ENCODE peak calls at places on chromosome 18, in six cellular contexts. V is AG09309, N is left lung, C is adrenal gland, P is D721Med, U is esophagus squamous epithelium. S is an unnamed sample.

GRCh38 chr18:7946724-7947377 is 379.7 kb downstream of the PTPRM start:
- DNase-seq in V (peak), N (no peak), C (peak), P (no peak), U (no peak), S (no peak)

GRCh38 chr18:24064701-24065100 is 50.1 kb downstream of the TTC39C start:
- DNase-seq in V (no peak), N (no peak), C (no peak), P (no peak), U (no peak), S (no peak)

GRCh38 chr18:10798727-10799435 is 273.1 kb downstream of the NAPG start:
- DNase-seq in V (no peak), N (no peak), C (no peak), P (no peak), U (no peak), S (no peak)

GRCh38 chr18:6610436-6610835 is 119.1 kb upstream of the ARHGAP28 start:
- DNase-seq in V (no peak), N (no peak), C (no peak), P (no peak), U (no peak), S (no peak)

GRCh38 chr18:62838475-62839098 is 123.2 kb downstream of the PHLPP1 start:
- DNase-seq in V (no peak), N (no peak), C (no peak), P (no peak), U (no peak), S (no peak)

GRCh38 chr18:70194227-70194890 is 11.1 kb downstream of the RTTN start:
- DNase-seq in V (no peak), N (no peak), C (no peak), P (no peak), U (no peak), S (no peak)

GRCh38 chr18:74902170-74902465 is 304.4 kb downstream of the ZNF407 start:
- DNase-seq in V (no peak), N (no peak), C (no peak), P (no peak), U (no peak), S (no peak)

GRCh38 chr18:24322594-24323136 is 75.0 kb downstream of the OSBPL1A start:
- DNase-seq in V (peak), N (no peak), C (no peak), P (no peak), U (no peak), S (no peak)

GRCh38 chr18:51569153-51569552 is 371.7 kb upstream of the MEX3C start:
- DNase-seq in V (no peak), N (no peak), C (no peak), P (no peak), U (no peak), S (no peak)

GRCh38 chr18:51123046-51123395 is 74.5 kb downstream of the MEX3C start:
- DNase-seq in V (no peak), N (no peak), C (no peak), P (no peak), U (no peak), S (no peak)

GRCh38 chr18:42330296-42330695 is 375.3 kb downstream of the PIK3C3 start:
- DNase-seq in V (no peak), N (no peak), C (no peak), P (no peak), U (no peak), S (no peak)

GRCh38 chr18:58572181-58572580 is 56.7 kb downstream of the ALPK2 start:
- DNase-seq in V (peak), N (no peak), C (no peak), P (no peak), U (no peak), S (no peak)

GRCh38 chr18:79405019-79405780 is 9.5 kb downstream of the NFATC1 start:
- DNase-seq in V (no peak), N (no peak), C (no peak), P (no peak), U (no peak), S (no peak)

GRCh38 chr18:76466410-76466991 is 28.5 kb downstream of the ZNF516 start:
- DNase-seq in V (no peak), N (no peak), C (no peak), P (no peak), U (no peak), S (no peak)

GRCh38 chr18:63940008-63940407 is 9.1 kb upstream of the HMSD start:
- DNase-seq in V (no peak), N (no peak), C (no peak), P (no peak), U (no peak), S (no peak)

GRCh38 chr18:63140997-63141776 is 178.4 kb downstream of the BCL2 start:
- DNase-seq in V (no peak), N (no peak), C (no peak), P (no peak), U (no peak), S (no peak)

GRCh38 chr18:3245853-3246635 is 1.6 kb upstream of the MYL12A start:
- DNase-seq in V (no peak), N (peak), C (peak), P (no peak), U (peak), S (peak)

GRCh38 chr18:65968605-65969004 is 217.8 kb downstream of the CDH7 start:
- DNase-seq in V (no peak), N (no peak), C (no peak), P (no peak), U (no peak), S (no peak)

GRCh38 chr18:75115514-75115913 is 93.4 kb downstream of the PTGR3 start:
- DNase-seq in V (no peak), N (no peak), C (no peak), P (no peak), U (no peak), S (no peak)

GRCh38 chr18:69257861-69258458 is 142.7 kb upstream of the DOK6 start:
- DNase-seq in V (peak), N (no peak), C (no peak), P (no peak), U (no peak), S (no peak)

GRCh38 chr18:76678248-76678647 is 144.1 kb upstream of the ZNF236 start:
- DNase-seq in V (no peak), N (no peak), C (no peak), P (no peak), U (no peak), S (no peak)

GRCh38 chr18:8188196-8188595 is 421.0 kb upstream of the RAB12 start:
- DNase-seq in V (no peak), N (no peak), C (no peak), P (no peak), U (no peak), S (no peak)

GRCh38 chr18:32435631-32436500 is 34.8 kb downstream of the GAREM1 start:
- DNase-seq in V (no peak), N (no peak), C (no peak), P (no peak), U (no peak), S (no peak)

GRCh38 chr18:37339701-37340215 is 225.8 kb downstream of the CELF4 start:
- DNase-seq in V (no peak), N (no peak), C (no peak), P (peak), U (no peak), S (no peak)

GRCh38 chr18:12359515-12359927 is 17.5 kb downstream of the AFG3L2 start:
- DNase-seq in V (no peak), N (no peak), C (no peak), P (no peak), U (no peak), S (no peak)

GRCh38 chr18:54962919-54963645 is 3.8 kb upstream of the CCDC68 start:
- DNase-seq in V (no peak), N (no peak), C (no peak), P (no peak), U (no peak), S (no peak)

GRCh38 chr18:55229682-55230081 is 270.4 kb upstream of the CCDC68 start:
- DNase-seq in V (no peak), N (no peak), C (no peak), P (no peak), U (no peak), S (no peak)

GRCh38 chr18:8121942-8122480 is 487.2 kb upstream of the RAB12 start:
- DNase-seq in V (no peak), N (no peak), C (no peak), P (no peak), U (no peak), S (no peak)

GRCh38 chr18:62863629-62864028 is 148.3 kb downstream of the PHLPP1 start:
- DNase-seq in V (no peak), N (no peak), C (peak), P (no peak), U (no peak), S (no peak)

GRCh38 chr18:77479047-77479446 is 229.4 kb downstream of the GALR1 start:
- DNase-seq in V (no peak), N (no peak), C (no peak), P (no peak), U (no peak), S (no peak)

GRCh38 chr18:24227976-24228660 is 89.3 kb downstream of the CABYR start:
- DNase-seq in V (peak), N (no peak), C (no peak), P (no peak), U (no peak), S (no peak)

GRCh38 chr18:37641573-37641972 is 76.0 kb upstream of the CELF4 start:
- DNase-seq in V (no peak), N (no peak), C (no peak), P (no peak), U (no peak), S (no peak)

GRCh38 chr18:65754121-65754520 is 3.3 kb downstream of the CDH7 start:
- DNase-seq in V (no peak), N (no peak), C (no peak), P (no peak), U (no peak), S (no peak)

GRCh38 chr18:44298566-44298965 is 382.1 kb upstream of the SETBP1 start:
- DNase-seq in V (no peak), N (no peak), C (no peak), P (no peak), U (no peak), S (no peak)

GRCh38 chr18:64720781-64721464 is 572.0 kb upstream of the LINC00305 start:
- DNase-seq in V (no peak), N (no peak), C (no peak), P (no peak), U (no peak), S (no peak)

GRCh38 chr18:47953471-47953931 is 23.0 kb upstream of the SMAD2 start:
- DNase-seq in V (no peak), N (peak), C (peak), P (peak), U (peak), S (peak)

GRCh38 chr18:57621252-57621607 is 406 bp downstream of the NARS1 start:
- DNase-seq in V (no peak), N (no peak), C (no peak), P (no peak), U (no peak), S (no peak)

GRCh38 chr18:42706618-42707017 is 408.9 kb downstream of the RIT2 start:
- DNase-seq in V (no peak), N (no peak), C (no peak), P (no peak), U (no peak), S (no peak)

GRCh38 chr18:54279477-54280205 is 10.3 kb downstream of the POLI start:
- DNase-seq in V (no peak), N (no peak), C (no peak), P (no peak), U (no peak), S (no peak)

DNA sequence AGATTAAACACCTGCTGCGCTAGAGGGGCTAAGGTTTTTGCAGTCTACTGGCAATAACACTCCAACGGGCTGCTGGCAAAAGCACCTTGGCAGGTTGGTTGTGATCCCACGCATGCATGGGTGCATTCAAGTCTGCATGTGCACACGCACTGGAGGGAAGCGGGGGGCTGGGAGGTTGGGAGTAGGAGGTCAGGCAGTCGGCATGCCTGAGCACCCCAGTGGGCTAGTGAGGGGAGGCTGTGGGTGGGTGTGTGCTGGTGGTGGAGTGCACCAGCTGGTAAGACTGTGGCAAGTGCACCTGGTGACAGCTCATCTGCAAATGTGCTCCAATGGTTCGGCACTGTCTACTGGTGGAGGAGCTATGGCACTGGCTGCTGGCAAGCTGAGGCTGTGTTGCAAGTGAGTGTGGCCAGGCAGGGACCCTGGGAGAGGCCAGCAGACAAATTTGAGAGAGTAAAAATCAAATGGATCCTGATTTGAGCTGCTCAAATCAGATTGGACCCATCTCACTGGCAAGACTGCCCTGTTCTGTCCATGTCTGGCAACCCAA is 460.6 kb upstream of the DSEL start:
- DNase-seq in V (no peak), N (no peak), C (no peak), P (no peak), U (no peak), S (no peak)
- TF ChIP-seq CTCF in V (no peak), N (no peak), C (no peak), P (no peak), U (no peak), S (no peak)

DNA sequence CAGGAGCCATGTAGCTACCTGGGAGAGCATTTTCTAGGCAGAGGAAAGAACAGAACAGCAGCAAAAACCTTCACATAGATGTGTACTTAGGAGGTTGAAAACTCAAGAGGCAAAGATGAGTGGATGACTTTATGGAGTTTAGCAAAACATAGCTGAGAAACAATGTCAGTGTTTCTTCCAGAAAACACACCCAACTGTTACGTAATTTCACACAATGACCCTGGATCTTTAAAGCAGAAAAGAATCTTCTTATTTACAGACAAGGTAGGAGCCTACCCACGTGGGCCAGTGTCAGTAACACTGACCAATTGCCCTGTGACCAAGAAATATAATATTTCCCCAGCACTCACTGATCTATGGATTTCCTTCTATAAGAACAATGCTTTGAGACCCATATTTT is 254.6 kb downstream of the CDH20 start:
- DNase-seq in V (no peak), N (no peak), C (no peak), P (no peak), U (no peak), S (no peak)
- TF ChIP-seq CTCF in V (no peak), N (no peak), C (no peak), P (no peak), U (no peak), S (no peak)

DNA sequence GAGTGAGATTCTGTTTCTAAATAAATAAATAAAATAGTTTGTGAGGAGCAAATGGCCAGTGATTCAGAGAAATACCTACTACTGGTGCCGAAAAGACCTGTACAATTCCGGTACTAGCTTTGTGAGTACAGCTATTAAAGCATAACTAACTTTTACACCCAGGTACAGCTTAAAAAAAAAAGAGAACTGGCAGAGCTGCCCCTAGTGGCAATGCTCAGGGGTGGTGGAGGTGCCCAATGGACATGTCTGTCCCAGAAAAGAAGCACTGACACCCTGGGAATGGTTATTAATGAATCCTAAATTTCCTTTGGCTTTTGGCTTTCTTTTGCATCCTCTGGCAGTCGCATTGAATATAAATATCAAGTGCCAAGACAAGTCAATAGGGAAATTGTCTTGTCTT is 87.0 kb downstream of the LIPG start:
- DNase-seq in V (no peak), N (no peak), C (no peak), P (no peak), U (no peak), S (no peak)
- TF ChIP-seq CTCF in V (peak), N (no peak), C (no peak), P (no peak), U (no peak), S (no peak)

GRCh38 chr18:31244737-31245432 is 73.1 kb upstream of the DSG1 start:
- DNase-seq in V (no peak), N (no peak), C (no peak), P (no peak), U (no peak), S (no peak)
- TF ChIP-seq CTCF in V (no peak), N (no peak), C (no peak), P (no peak), U (no peak), S (no peak)

GRCh38 chr18:29361843-29362242 is 1184.9 kb upstream of the CDH2 start:
- DNase-seq in V (no peak), N (no peak), C (no peak), P (no peak), U (no peak), S (no peak)
- TF ChIP-seq CTCF in V (no peak), N (no peak), C (no peak), P (no peak), U (no peak), S (no peak)

GRCh38 chr18:22219568-22220355 is 50.4 kb downstream of the GATA6 start:
- DNase-seq in V (no peak), N (no peak), C (no peak), P (no peak), U (no peak), S (no peak)
- TF ChIP-seq CTCF in V (peak), N (no peak), C (no peak), P (no peak), U (no peak), S (no peak)

DNA sequence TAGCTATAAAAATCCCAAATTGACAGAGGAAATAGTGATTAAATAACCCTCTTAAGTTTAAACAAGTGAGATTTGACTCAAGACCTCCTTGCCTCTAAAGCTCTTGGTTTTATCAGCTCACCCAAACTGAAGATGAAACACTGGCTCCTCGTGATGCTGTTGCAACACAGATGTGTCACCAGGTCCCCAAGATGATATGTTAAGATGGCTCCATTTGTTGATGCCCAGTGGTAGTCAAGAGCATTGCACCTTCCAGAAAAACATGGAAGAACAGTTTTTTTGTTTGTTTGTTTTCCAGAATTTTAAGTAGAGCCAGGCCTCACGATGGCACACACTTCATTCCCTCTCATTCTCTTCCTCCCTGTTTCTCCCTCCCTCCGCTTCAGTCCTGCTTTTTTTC is 399.8 kb downstream of the TXNL1 start:
- DNase-seq in V (no peak), N (no peak), C (no peak), P (no peak), U (no peak), S (no peak)
- TF ChIP-seq CTCF in V (no peak), N (no peak), C (peak), P (no peak), U (no peak), S (no peak)

S was measured in natural killer cell.